ENCODE peak calls at places on chromosomes 16 and 17, in four cellular contexts. One of them, this sample, is unnamed.
A peak's percentile ranks its signal among the peaks of the same experiment; 100 is the strongest.

GRCh38 chr16:82425661-82426060 is 201.1 kb upstream of the CDH13 start:
- DNase-seq in breast epithelium: no peak
- DNase-seq in lower leg skin: no peak
- DNase-seq in neural crest cell: no peak
- DNase-seq in this sample: no peak

GRCh38 chr16:1602285-1602684 is 9.6 kb downstream of the IFT140 start:
- DNase-seq in breast epithelium: no peak
- DNase-seq in lower leg skin: no peak
- DNase-seq in neural crest cell: no peak
- DNase-seq in this sample: no peak

GRCh38 chr16:30570621-30571443 is 682 bp downstream of the ZNF688 start:
- DNase-seq in breast epithelium: no peak
- DNase-seq in lower leg skin: no peak
- DNase-seq in neural crest cell: peak; percentile 23
- DNase-seq in this sample: no peak

GRCh38 chr17:13365331-13365730 is 236.4 kb downstream of the HS3ST3A1 start:
- DNase-seq in breast epithelium: no peak
- DNase-seq in lower leg skin: no peak
- DNase-seq in neural crest cell: no peak
- DNase-seq in this sample: no peak

GRCh38 chr16:85229869-85230416 is 117.7 kb upstream of the CIBAR2 start:
- DNase-seq in breast epithelium: no peak
- DNase-seq in lower leg skin: no peak
- DNase-seq in neural crest cell: no peak
- DNase-seq in this sample: no peak

GRCh38 chr17:80599546-80600305 is 55.1 kb downstream of the RPTOR start:
- DNase-seq in breast epithelium: no peak
- DNase-seq in lower leg skin: peak; percentile 63
- DNase-seq in neural crest cell: no peak
- DNase-seq in this sample: no peak

GRCh38 chr16:30567991-30568638 is 3.4 kb downstream of the ZNF688 start:
- DNase-seq in breast epithelium: no peak
- DNase-seq in lower leg skin: no peak
- DNase-seq in neural crest cell: no peak
- DNase-seq in this sample: no peak

GRCh38 chr16:76583466-76583865 is 306.3 kb downstream of the CNTNAP4 start:
- DNase-seq in breast epithelium: no peak
- DNase-seq in lower leg skin: no peak
- DNase-seq in neural crest cell: no peak
- DNase-seq in this sample: no peak

GRCh38 chr17:18950944-18951905 is 740 bp upstream of the SLC5A10 start:
- DNase-seq in breast epithelium: no peak
- DNase-seq in lower leg skin: no peak
- DNase-seq in neural crest cell: no peak
- DNase-seq in this sample: no peak

GRCh38 chr17:21019976-21020575 is 22.7 kb downstream of the USP22 start:
- DNase-seq in breast epithelium: no peak
- DNase-seq in lower leg skin: no peak
- DNase-seq in neural crest cell: no peak
- DNase-seq in this sample: no peak

GRCh38 chr17:21170829-21171228 is 43.1 kb downstream of the TMEM11 start:
- DNase-seq in breast epithelium: no peak
- DNase-seq in lower leg skin: no peak
- DNase-seq in neural crest cell: no peak
- DNase-seq in this sample: no peak

GRCh38 chr17:79073706-79074088 is 927 bp upstream of the ENGASE start:
- DNase-seq in breast epithelium: no peak
- DNase-seq in lower leg skin: no peak
- DNase-seq in neural crest cell: no peak
- DNase-seq in this sample: no peak

GRCh38 chr17:29091591-29092291 is 48.8 kb downstream of the PIPOX start:
- DNase-seq in breast epithelium: no peak
- DNase-seq in lower leg skin: no peak
- DNase-seq in neural crest cell: no peak
- DNase-seq in this sample: no peak

This sample was measured in suprapubic skin.